ENCODE peak calls at places on chromosomes 11 and 22, in four cellular contexts. S is HepG2, X is SK-N-SH, E is HCT116. W is an unnamed sample.

GRCh38 chr11:35170503-35170902 is 31.5 kb downstream of the CD44 start:
- DNase-seq in S (no peak), X (no peak), E (no peak), W (no peak)

GRCh38 chr11:64765841-64766682 is 6.3 kb upstream of the PYGM start:
- DNase-seq in S (no peak), X (peak), E (no peak), W (no peak)

GRCh38 chr11:67572747-67573419 is 10.7 kb upstream of the GSTP1 start:
- DNase-seq in S (peak), X (peak), E (peak), W (peak)

GRCh38 chr11:83472831-83473230 is 186.7 kb upstream of the CCDC90B start:
- DNase-seq in S (no peak), X (no peak), E (no peak), W (no peak)

GRCh38 chr11:34585870-34586654 is 34.8 kb upstream of the EHF start:
- DNase-seq in S (peak), X (peak), E (peak), W (peak)

GRCh38 chr11:81886406-81887075 is 847.1 kb downstream of the FAM181B start:
- DNase-seq in S (no peak), X (no peak), E (no peak), W (no peak)

GRCh38 chr11:68840661-68841653 is 759 bp downstream of the CPT1A start:
- DNase-seq in S (no peak), X (peak), E (no peak), W (peak)

GRCh38 chr22:46090631-46091201 is 59.6 kb upstream of the PPARA start:
- DNase-seq in S (no peak), X (no peak), E (no peak), W (no peak)

GRCh38 chr11:62400760-62401159 is 18.1 kb upstream of the SCGB1A1 start:
- DNase-seq in S (no peak), X (peak), E (no peak), W (no peak)

GRCh38 chr11:2562181-2562581 is 117.4 kb downstream of the KCNQ1 start:
- DNase-seq in S (peak), X (no peak), E (no peak), W (no peak)

GRCh38 chr22:22906907-22907550 is 19.4 kb downstream of the IGLL5 start:
- DNase-seq in S (no peak), X (no peak), E (no peak), W (peak)

GRCh38 chr11:128828350-128828749 is 38.7 kb downstream of the KCNJ1 start:
- DNase-seq in S (no peak), X (no peak), E (no peak), W (no peak)

GRCh38 chr11:63834532-63835155 is 4.3 kb upstream of the MARK2 start:
- DNase-seq in S (peak), X (no peak), E (no peak), W (no peak)

GRCh38 chr11:79269923-79270322 is 170.9 kb downstream of the TENM4 start:
- DNase-seq in S (no peak), X (peak), E (no peak), W (no peak)

GRCh38 chr11:110531056-110531756 is 101.5 kb downstream of the FDX1 start:
- DNase-seq in S (no peak), X (no peak), E (no peak), W (no peak)

GRCh38 chr22:25161017-25161915 is 38.4 kb upstream of the CRYBB3 start:
- DNase-seq in S (no peak), X (no peak), E (no peak), W (no peak)

GRCh38 chr22:43232445-43232844 is 45.5 kb upstream of the TTLL12 start:
- DNase-seq in S (no peak), X (no peak), E (no peak), W (no peak)
- TF ChIP-seq JUND in S (no peak), X (no peak), E (no peak), W (no peak)

GRCh38 chr11:7279676-7280075 is 28.0 kb downstream of the SYT9 start:
- DNase-seq in S (no peak), X (no peak), E (no peak), W (no peak)

GRCh38 chr11:7275133-7275532 is 23.4 kb downstream of the SYT9 start:
- DNase-seq in S (no peak), X (no peak), E (no peak), W (no peak)

GRCh38 chr11:7286178-7286577 is 34.5 kb downstream of the SYT9 start:
- DNase-seq in S (no peak), X (no peak), E (no peak), W (no peak)

GRCh38 chr11:7278314-7278917 is 26.7 kb downstream of the SYT9 start:
- DNase-seq in S (peak), X (peak), E (peak), W (peak)

GRCh38 chr11:7281083-7281482 is 29.4 kb downstream of the SYT9 start:
- DNase-seq in S (peak), X (no peak), E (no peak), W (no peak)
- TF ChIP-seq ELF1 in S (no peak), X (no peak), E (no peak), W (no peak)

DNA sequence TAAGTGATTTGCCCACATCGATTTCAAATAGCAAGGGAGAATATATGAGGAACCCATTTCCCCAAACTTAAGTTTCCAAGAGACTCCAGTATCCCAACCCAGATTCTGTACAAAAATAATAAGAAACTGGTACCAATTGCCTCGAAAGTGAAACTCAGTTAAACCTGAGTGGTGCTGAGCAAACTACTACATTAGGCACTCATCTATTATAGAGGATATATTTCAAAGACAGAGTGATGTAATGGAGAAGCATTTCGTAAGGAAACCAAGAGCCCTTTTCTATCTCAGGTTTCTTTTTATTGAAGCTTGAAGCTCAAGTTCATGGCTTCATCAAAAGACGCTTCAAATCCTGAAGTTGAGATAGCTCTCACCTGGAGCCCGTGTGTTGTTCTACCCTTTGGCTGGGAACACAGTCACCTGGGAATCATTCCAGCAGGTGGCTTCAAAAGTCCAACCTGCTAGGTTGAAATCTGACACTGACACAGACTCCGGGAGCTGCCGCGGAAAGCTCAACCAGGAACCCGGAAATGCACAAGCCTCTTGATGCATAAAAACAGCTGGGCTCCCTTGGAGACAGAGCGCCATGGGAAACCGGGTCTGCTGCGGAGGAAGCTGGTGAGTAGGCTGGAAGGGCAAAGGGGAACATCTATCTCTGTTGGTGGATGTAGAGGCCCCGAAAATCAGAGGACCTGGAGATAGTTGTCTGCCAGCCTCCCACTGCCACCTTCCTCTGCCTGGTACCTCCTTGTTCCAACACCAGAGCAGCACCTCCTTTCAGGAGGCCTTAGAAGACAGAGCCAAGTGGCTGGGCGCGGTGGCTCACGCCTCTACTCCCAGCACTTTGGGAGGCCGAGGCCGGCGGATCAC is at the start of gene C11orf52:
- DNase-seq in S (peak), X (no peak), E (peak), W (peak)
- TF ChIP-seq JUND in S (no peak), X (no peak), E (peak), W (no peak)

GRCh38 chr11:118629761-118630661 is 22.6 kb downstream of the PHLDB1 start:
- DNase-seq in S (no peak), X (no peak), E (no peak), W (no peak)
- TF ChIP-seq ELF1 in S (no peak), X (no peak), E (no peak), W (no peak)

GRCh38 chr22:44263547-44263946 is 49.2 kb downstream of the SHISAL1 start:
- DNase-seq in S (no peak), X (no peak), E (no peak), W (no peak)
- TF ChIP-seq JUND in S (no peak), X (no peak), E (no peak), W (no peak)

DNA sequence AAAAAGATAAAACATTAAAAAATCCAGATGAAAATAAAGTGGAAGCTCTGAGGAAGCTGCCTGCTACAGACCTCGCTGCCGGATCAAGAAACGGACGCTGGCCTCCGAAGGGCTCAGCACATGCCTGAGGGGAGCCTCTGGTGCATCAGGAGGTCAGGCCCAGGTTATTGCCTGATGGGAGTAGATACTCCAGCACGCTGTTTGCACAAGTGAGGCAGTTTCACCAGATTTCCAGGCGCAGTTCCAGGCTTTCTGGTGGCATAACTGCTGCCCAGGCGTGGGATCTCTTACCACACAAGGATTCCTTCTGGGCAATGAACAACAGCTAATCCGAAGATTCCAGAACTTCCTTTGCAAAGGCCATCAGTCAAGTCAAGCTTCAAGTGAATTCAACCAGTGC is 154.2 kb downstream of the MPPED1 start:
- DNase-seq in S (no peak), X (peak), E (no peak), W (no peak)
- TF ChIP-seq ELF1 in S (no peak), X (no peak), E (no peak), W (no peak)

DNA sequence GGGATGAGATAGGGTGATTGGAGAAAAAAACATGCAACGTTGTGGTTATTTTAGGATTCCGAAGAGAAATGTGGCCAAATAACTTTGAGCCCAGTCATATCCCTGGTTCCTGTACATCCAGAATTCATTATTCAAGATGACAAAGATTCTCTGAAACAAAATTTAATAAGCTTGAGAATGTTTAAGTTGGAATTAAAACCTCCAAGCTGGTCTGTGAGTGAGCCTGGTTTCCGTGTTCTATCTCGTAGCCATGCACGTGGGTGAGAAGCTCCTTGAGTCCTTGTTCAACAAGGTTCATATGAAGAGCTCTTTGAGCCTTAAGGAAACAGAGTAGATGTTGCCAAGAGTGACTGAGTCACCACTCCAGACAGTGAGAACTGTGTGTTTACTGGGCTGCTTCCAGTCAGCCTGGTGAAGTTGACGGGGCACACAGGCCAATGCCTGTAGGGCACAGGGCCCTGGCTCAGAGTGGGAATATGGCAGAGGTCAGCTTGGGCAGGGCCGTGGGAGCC is 206.5 kb downstream of the NAV2 start:
- DNase-seq in S (no peak), X (no peak), E (no peak), W (no peak)
- TF ChIP-seq JUND in S (no peak), X (peak), E (no peak), W (no peak)

GRCh38 chr11:115168229-115168671 is 336.0 kb downstream of the CADM1 start:
- DNase-seq in S (no peak), X (peak), E (no peak), W (no peak)
- TF ChIP-seq ELF1 in S (no peak), X (no peak), E (no peak), W (no peak)